ENCODE peak calls at places on chromosomes 4 and X, in five cellular contexts. V is H1, R is K562, U is spleen, N is right lobe of liver. G is an unnamed sample.

GRCh38 chr4:157217708-157218107 is 2.8 kb upstream of the GRIA2 start:
- DNase-seq in V (no peak), R (no peak), U (no peak), N (no peak), G (peak; percentile 16)

GRCh38 chr4:184167576-184167975 is 50.1 kb downstream of the ENPP6 start:
- DNase-seq in V (no peak), R (no peak), U (no peak), N (no peak), G (no peak)

GRCh38 chrX:120839506-120839905 is 36.2 kb downstream of the CT47B1 start:
- DNase-seq in V (no peak), R (no peak), U (no peak), N (no peak), G (no peak)

GRCh38 chr4:153261922-153262321 is 57.7 kb downstream of the TRIM2 start:
- DNase-seq in V (no peak), R (no peak), U (no peak), N (no peak), G (no peak)

GRCh38 chr4:80500593-80500992 is 165.1 kb downstream of the CFAP299 start:
- DNase-seq in V (no peak), R (no peak), U (no peak), N (no peak), G (no peak)

GRCh38 chr4:139454111-139454600 is at the start of gene RAB33B:
- DNase-seq in V (no peak), R (no peak), U (no peak), N (no peak), G (no peak)

GRCh38 chrX:34877451-34877850 is 65.1 kb upstream of the FAM47B start:
- DNase-seq in V (no peak), R (no peak), U (no peak), N (no peak), G (no peak)

GRCh38 chrX:69493193-69493592 is 10.9 kb upstream of the NALF2 start:
- DNase-seq in V (no peak), R (peak; percentile 30), U (no peak), N (peak; percentile 49), G (peak; percentile 28)

GRCh38 chrX:148647666-148648065 is 147.2 kb downstream of the AFF2 start:
- DNase-seq in V (no peak), R (no peak), U (no peak), N (no peak), G (no peak)

GRCh38 chr4:4216668-4217067 is 10.1 kb downstream of the OTOP1 start:
- DNase-seq in V (no peak), R (no peak), U (no peak), N (no peak), G (no peak)

GRCh38 chr4:118732591-118733330 is 47.6 kb downstream of the METTL14 start:
- DNase-seq in V (no peak), R (no peak), U (no peak), N (no peak), G (peak; percentile 60)

GRCh38 chr4:64271601-64272081 is 137.6 kb downstream of the TECRL start:
- DNase-seq in V (no peak), R (no peak), U (no peak), N (no peak), G (no peak)

GRCh38 chrX:69211701-69212100 is 46.4 kb upstream of the PJA1 start:
- DNase-seq in V (no peak), R (no peak), U (no peak), N (no peak), G (no peak)

GRCh38 chr4:52038109-52038912 is at the start of gene SGCB:
- DNase-seq in V (no peak), R (peak; percentile 34), U (peak; percentile 90), N (peak; percentile 66), G (peak; percentile 32)

GRCh38 chr4:39933689-39934590 is 43.8 kb downstream of the PDS5A start:
- DNase-seq in V (no peak), R (no peak), U (no peak), N (no peak), G (no peak)

DNA sequence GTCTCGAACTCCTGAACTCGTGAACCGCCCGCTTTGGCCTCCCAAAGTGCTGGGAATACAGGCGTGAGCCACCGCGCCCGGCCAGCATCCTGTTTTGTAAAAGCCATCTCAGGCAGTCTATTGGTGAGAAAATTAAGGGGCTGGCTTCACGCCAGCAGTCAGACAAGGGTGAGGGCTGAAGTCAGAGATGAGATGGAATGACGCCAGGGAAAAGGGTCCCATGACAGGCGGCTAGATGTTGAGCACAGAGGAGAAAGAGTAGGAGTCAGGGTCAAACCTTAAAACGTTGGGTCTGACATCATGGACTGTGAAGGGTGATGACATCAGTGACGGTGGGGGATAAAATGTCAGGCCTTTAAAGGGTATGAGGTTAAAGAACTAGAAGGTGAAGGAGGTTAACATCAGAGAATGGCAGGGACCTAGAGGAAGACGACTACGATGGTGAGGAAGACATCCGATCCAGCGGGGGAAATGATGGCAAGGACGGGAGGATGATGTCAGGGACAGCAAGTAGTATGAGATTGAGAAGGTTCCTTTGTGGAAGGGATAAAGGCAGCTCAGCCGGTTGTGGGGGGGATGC is 504 bp upstream of the RBM3 start:
- DNase-seq in V (no peak), R (peak; percentile 58), U (peak; percentile 85), N (no peak), G (no peak)
- TF ChIP-seq POLR2A in V (no peak), R (no peak), U (no peak), N (no peak), G (no peak)

GRCh38 chrX:135521405-135522131 is 1.1 kb downstream of the INTS6L start:
- DNase-seq in V (peak; percentile 62), R (peak; percentile 87), U (peak; percentile 94), N (peak; percentile 84), G (peak; percentile 88)
- TF ChIP-seq POLR2A in V (peak; percentile 74), R (peak; percentile 67), U (no peak), N (peak; percentile 33), G (peak; percentile 70)

GRCh38 chrX:9324676-9325075 is 140.2 kb upstream of the TBL1X start:
- DNase-seq in V (no peak), R (no peak), U (no peak), N (no peak), G (no peak)

GRCh38 chrX:9318213-9318612 is 146.6 kb upstream of the TBL1X start:
- DNase-seq in V (no peak), R (no peak), U (no peak), N (no peak), G (no peak)

GRCh38 chrX:9317174-9317573 is 147.7 kb upstream of the TBL1X start:
- DNase-seq in V (no peak), R (no peak), U (no peak), N (no peak), G (no peak)

GRCh38 chrX:9318761-9319160 is 146.1 kb upstream of the TBL1X start:
- DNase-seq in V (no peak), R (no peak), U (no peak), N (no peak), G (no peak)

DNA sequence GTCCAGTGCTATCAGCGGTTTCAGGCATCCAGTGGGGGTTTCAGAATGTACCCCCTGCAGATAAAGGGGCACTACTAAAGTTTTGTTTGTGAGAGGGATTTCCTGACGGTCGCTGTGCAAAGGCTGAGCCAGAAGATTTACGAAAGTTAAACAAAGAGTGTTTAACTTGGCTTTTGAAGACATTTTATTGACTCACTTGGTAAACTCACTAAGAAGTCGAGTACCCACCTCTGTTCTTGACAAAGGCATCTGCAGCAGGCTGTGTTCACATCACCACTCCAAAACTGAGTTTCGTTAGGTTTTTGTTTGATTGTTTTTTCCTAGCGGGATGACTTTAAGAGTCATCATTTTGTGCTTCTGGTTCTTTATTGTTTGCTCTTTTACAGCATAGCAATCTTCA is 143.9 kb upstream of the TBL1X start:
- DNase-seq in V (no peak), R (no peak), U (no peak), N (no peak), G (no peak)
- TF ChIP-seq POLR2A in V (no peak), R (no peak), U (no peak), N (no peak), G (no peak)

GRCh38 chrX:72621619-72622485 is 49.2 kb upstream of the HDAC8 start:
- DNase-seq in V (no peak), R (no peak), U (no peak), N (no peak), G (no peak)

GRCh38 chrX:72624194-72624593 is 51.6 kb upstream of the HDAC8 start:
- DNase-seq in V (no peak), R (no peak), U (no peak), N (no peak), G (no peak)

GRCh38 chrX:72621163-72621562 is 48.5 kb upstream of the HDAC8 start:
- DNase-seq in V (no peak), R (no peak), U (no peak), N (no peak), G (no peak)

GRCh38 chrX:72620550-72621145 is 48.0 kb upstream of the HDAC8 start:
- DNase-seq in V (no peak), R (peak; percentile 23), U (no peak), N (no peak), G (no peak)
- TF ChIP-seq POLR2A in V (no peak), R (no peak), U (no peak), N (no peak), G (no peak)

G was measured in erythroblast.